ENCODE peak calls at places on chromosomes 2 and 18, in nine cellular contexts. L, C, B, V, P, J, F, T and U are unnamed samples.

GRCh38 chr18:7198326-7198725 is 32.6 kb upstream of the LRRC30 start:
- DNase-seq in V (no peak), J (no peak), C (no peak), P (no peak), T (no peak), L (no peak), F (no peak), B (no peak), U (no peak)

GRCh38 chr2:42741140-42741539 is 22.8 kb downstream of the OXER1 start:
- DNase-seq in F (no peak), V (no peak), J (no peak), B (no peak), P (no peak), C (no peak), L (no peak), T (no peak), U (no peak)

GRCh38 chr2:239441724-239442123 is 40.9 kb upstream of the HDAC4 start:
- DNase-seq in T (no peak), C (no peak), B (no peak), F (no peak), P (no peak), L (no peak), V (no peak), J (no peak), U (no peak)

GRCh38 chr2:179336782-179337534 is 72.3 kb upstream of the SESTD1 start:
- DNase-seq in C (peak), V (no peak), B (peak), P (peak), J (no peak), T (no peak), F (no peak), L (peak), U (no peak)

GRCh38 chr18:79736846-79737245 is 57.2 kb downstream of the CTDP1 start:
- DNase-seq in P (no peak), C (no peak), J (no peak), V (no peak), B (no peak), F (no peak), L (no peak), T (peak), U (no peak)

GRCh38 chr2:238026953-238027505 is 33.8 kb upstream of the SCLY start:
- DNase-seq in F (no peak), T (no peak), B (no peak), P (no peak), V (no peak), C (no peak), L (no peak), J (no peak), U (no peak)

GRCh38 chr2:12469053-12469625 is 247.6 kb upstream of the TRIB2 start:
- DNase-seq in J (no peak), L (no peak), V (no peak), C (no peak), B (no peak), T (no peak), P (peak), F (no peak), U (no peak)

GRCh38 chr2:200081221-200081620 is 125.8 kb downstream of the MAIP1 start:
- DNase-seq in V (no peak), L (no peak), B (no peak), C (peak), F (no peak), J (peak), T (no peak), P (no peak), U (no peak)

GRCh38 chr2:33457588-33458247 is 18.7 kb upstream of the RASGRP3 start:
- DNase-seq in C (no peak), J (no peak), F (peak), L (peak), V (no peak), B (no peak), T (peak), P (no peak), U (peak)

GRCh38 chr2:60849165-60849564 is 32.2 kb upstream of the REL start:
- DNase-seq in C (no peak), J (no peak), P (no peak), T (no peak), V (no peak), F (no peak), L (peak), B (no peak), U (no peak)

GRCh38 chr2:96085541-96086355 is 30.6 kb downstream of the ADRA2B start:
- DNase-seq in P (no peak), C (no peak), F (no peak), J (no peak), B (no peak), V (no peak), L (no peak), T (peak), U (no peak)

GRCh38 chr2:79453918-79454317 is 58.9 kb upstream of the CTNNA2 start:
- DNase-seq in J (peak), P (no peak), T (no peak), C (peak), V (no peak), L (no peak), B (no peak), F (no peak), U (no peak)

GRCh38 chr2:160207804-160208661 is 8.0 kb upstream of the ITGB6 start:
- DNase-seq in C (peak), P (peak), L (peak), V (peak), T (peak), B (peak), J (no peak), F (peak), U (peak)

GRCh38 chr2:197263077-197263476 is 47.5 kb downstream of the ANKRD44 start:
- DNase-seq in L (no peak), T (no peak), F (no peak), B (no peak), J (no peak), P (no peak), C (no peak), V (no peak), U (no peak)

GRCh38 chr18:32315881-32316280 is 126.0 kb downstream of the MEP1B start:
- DNase-seq in C (no peak), T (no peak), F (no peak), J (no peak), B (no peak), L (peak), P (no peak), V (no peak), U (no peak)

GRCh38 chr2:174697267-174697666 is 67.0 kb downstream of the CHRNA1 start:
- DNase-seq in C (peak), B (no peak), T (peak), J (peak), P (peak), V (peak), L (peak), F (peak), U (peak)

GRCh38 chr2:175205523-175205922 is 24.0 kb upstream of the ATP5MC3 start:
- DNase-seq in L (peak), J (no peak), B (no peak), F (no peak), V (no peak), P (peak), C (no peak), T (no peak), U (no peak)

GRCh38 chr2:46161921-46162320 is 135.3 kb upstream of the EPAS1 start:
- DNase-seq in L (no peak), V (no peak), C (no peak), F (no peak), B (no peak), P (no peak), T (no peak), J (no peak), U (no peak)

GRCh38 chr2:150872919-150873772 is 385.7 kb upstream of the RND3 start:
- DNase-seq in V (no peak), P (no peak), B (peak), T (no peak), L (peak), F (no peak), C (peak), J (peak), U (no peak)

GRCh38 chr2:71456617-71457016 is 3.3 kb downstream of the DYSF start:
- DNase-seq in J (peak), L (no peak), T (no peak), B (no peak), P (no peak), F (no peak), C (no peak), V (no peak), U (no peak)

GRCh38 chr18:58103339-58103930 is 59.4 kb downstream of the NEDD4L start:
- DNase-seq in C (no peak), J (no peak), P (no peak), V (no peak), B (no peak), T (no peak), F (no peak), L (peak), U (no peak)

GRCh38 chr2:106959975-106960632 is 74.1 kb upstream of the ST6GAL2 start:
- DNase-seq in P (peak), T (no peak), V (no peak), L (no peak), B (no peak), F (no peak), C (no peak), J (no peak), U (no peak)

GRCh38 chr2:65159261-65159660 is 29.4 kb upstream of the RAB1A start:
- DNase-seq in V (no peak), F (no peak), L (no peak), C (no peak), B (no peak), P (no peak), T (no peak), J (no peak), U (no peak)

GRCh38 chr2:148130571-148130970 is 109.7 kb downstream of the MBD5 start:
- DNase-seq in J (peak), V (no peak), P (peak), C (no peak), T (no peak), F (no peak), L (peak), B (peak), U (no peak)

GRCh38 chr2:190812506-190813294 is 67.9 kb upstream of the GLS start:
- DNase-seq in J (no peak), F (no peak), T (no peak), B (peak), P (no peak), C (no peak), L (no peak), V (no peak), U (no peak)

GRCh38 chr18:9736942-9737813 is 29.1 kb downstream of the RAB31 start:
- DNase-seq in P (peak), L (no peak), B (no peak), C (no peak), F (no peak), V (no peak), J (no peak), T (no peak), U (no peak)

GRCh38 chr2:18500333-18500732 is 60.1 kb downstream of the RDH14 start:
- DNase-seq in F (no peak), C (no peak), T (no peak), P (peak), B (no peak), J (no peak), L (peak), V (no peak), U (no peak)

GRCh38 chr2:175207741-175208438 is 26.4 kb upstream of the ATP5MC3 start:
- DNase-seq in V (no peak), T (peak), C (no peak), L (peak), F (peak), B (no peak), P (no peak), J (no peak), U (peak)

GRCh38 chr2:79434362-79434761 is 78.5 kb upstream of the CTNNA2 start:
- DNase-seq in L (no peak), T (no peak), V (no peak), J (no peak), B (no peak), F (no peak), C (no peak), P (no peak), U (no peak)

GRCh38 chr2:203175371-203175770 is 63.4 kb upstream of the CYP20A1 start:
- DNase-seq in F (no peak), T (no peak), C (no peak), P (no peak), L (no peak), V (no peak), B (no peak), J (no peak), U (no peak)

GRCh38 chr2:37301408-37301807 is 23.2 kb downstream of the PRKD3 start:
- DNase-seq in V (no peak), L (no peak), B (no peak), C (no peak), F (no peak), P (no peak), T (no peak), J (no peak), U (no peak)
- H3K4me3 ChIP-seq in V (no peak), L (no peak), B (no peak), C (no peak), F (no peak), P (no peak), T (no peak), J (no peak), U (no peak)

GRCh38 chr2:158060160-158060861 is 41.4 kb upstream of the UPP2 start:
- DNase-seq in C (no peak), V (no peak), J (no peak), L (no peak), P (no peak), T (no peak), F (no peak), B (no peak), U (no peak)
- H3K4me3 ChIP-seq in C (no peak), V (no peak), J (no peak), L (no peak), P (no peak), T (no peak), F (no peak), B (no peak), U (no peak)

GRCh38 chr2:3282056-3282998 is 95.3 kb downstream of the EIPR1 start:
- DNase-seq in F (peak), P (peak), T (peak), V (no peak), B (no peak), C (no peak), J (no peak), L (peak), U (peak)
- H3K4me3 ChIP-seq in F (no peak), P (peak), T (no peak), V (no peak), B (no peak), C (no peak), J (no peak), L (no peak), U (no peak)

GRCh38 chr2:25251032-25251460 is 82.7 kb upstream of the POMC start:
- DNase-seq in L (no peak), C (peak), P (no peak), J (no peak), B (no peak), T (no peak), F (no peak), V (no peak), U (no peak)
- H3K4me3 ChIP-seq in L (peak), C (peak), P (peak), J (peak), B (no peak), T (no peak), F (no peak), V (peak), U (peak)